ENCODE peak calls at places on chromosomes 6 and 20, in six cellular contexts. One of them, this sample, is unnamed.

GRCh38 chr6:55445648-55446204 is 118.5 kb downstream of the GFRAL start:
- DNase-seq in breast epithelium: no peak
- DNase-seq in thoracic aorta: no peak
- DNase-seq in fibroblast of mammary gland: peak; percentile 58
- DNase-seq in prostate gland: no peak
- DNase-seq in LNCaP clone FGC: peak; percentile 11
- DNase-seq in this sample: no peak

GRCh38 chr6:166627875-166628849 is 1.1 kb upstream of the RPS6KA2 start:
- DNase-seq in breast epithelium: peak; percentile 42
- DNase-seq in thoracic aorta: no peak
- DNase-seq in fibroblast of mammary gland: peak; percentile 61
- DNase-seq in prostate gland: peak; percentile 48
- DNase-seq in LNCaP clone FGC: no peak
- DNase-seq in this sample: no peak

GRCh38 chr6:131949909-131950766 is 1.0 kb downstream of the CCN2 start:
- DNase-seq in breast epithelium: peak; percentile 81
- DNase-seq in thoracic aorta: peak; percentile 27
- DNase-seq in fibroblast of mammary gland: peak; percentile 91
- DNase-seq in prostate gland: peak; percentile 72
- DNase-seq in LNCaP clone FGC: peak; percentile 33
- DNase-seq in this sample: peak; percentile 79

GRCh38 chr20:8094415-8094818 is 37.6 kb upstream of the PLCB1 start:
- DNase-seq in breast epithelium: peak; percentile 84
- DNase-seq in thoracic aorta: peak; percentile 38
- DNase-seq in fibroblast of mammary gland: peak; percentile 78
- DNase-seq in prostate gland: peak; percentile 96
- DNase-seq in LNCaP clone FGC: peak; percentile 99
- DNase-seq in this sample: no peak

GRCh38 chr6:105400501-105400900 is 2.4 kb downstream of the PREP start:
- DNase-seq in breast epithelium: no peak
- DNase-seq in thoracic aorta: no peak
- DNase-seq in fibroblast of mammary gland: peak; percentile 16
- DNase-seq in prostate gland: no peak
- DNase-seq in LNCaP clone FGC: no peak
- DNase-seq in this sample: no peak

GRCh38 chr6:69719602-69720193 is 77.1 kb downstream of the LMBRD1 start:
- DNase-seq in breast epithelium: no peak
- DNase-seq in thoracic aorta: no peak
- DNase-seq in fibroblast of mammary gland: peak; percentile 42
- DNase-seq in prostate gland: no peak
- DNase-seq in LNCaP clone FGC: peak; percentile 10
- DNase-seq in this sample: no peak

GRCh38 chr20:54146672-54147071 is 27.1 kb downstream of the CYP24A1 start:
- DNase-seq in breast epithelium: no peak
- DNase-seq in thoracic aorta: no peak
- DNase-seq in fibroblast of mammary gland: no peak
- DNase-seq in prostate gland: no peak
- DNase-seq in LNCaP clone FGC: no peak
- DNase-seq in this sample: no peak

GRCh38 chr6:39508513-39508912 is 186.0 kb upstream of the KCNK16 start:
- DNase-seq in breast epithelium: no peak
- DNase-seq in thoracic aorta: no peak
- DNase-seq in fibroblast of mammary gland: no peak
- DNase-seq in prostate gland: no peak
- DNase-seq in LNCaP clone FGC: no peak
- DNase-seq in this sample: no peak

GRCh38 chr6:136174510-136174909 is 75.6 kb downstream of the MTFR2 start:
- DNase-seq in breast epithelium: no peak
- DNase-seq in thoracic aorta: no peak
- DNase-seq in fibroblast of mammary gland: no peak
- DNase-seq in prostate gland: no peak
- DNase-seq in LNCaP clone FGC: no peak
- DNase-seq in this sample: no peak

GRCh38 chr20:57329608-57330221 is at the start of gene SPO11:
- DNase-seq in breast epithelium: no peak
- DNase-seq in thoracic aorta: no peak
- DNase-seq in fibroblast of mammary gland: no peak
- DNase-seq in prostate gland: no peak
- DNase-seq in LNCaP clone FGC: no peak
- DNase-seq in this sample: no peak

GRCh38 chr6:86856937-86857563 is 80.3 kb upstream of the HTR1E start:
- DNase-seq in breast epithelium: no peak
- DNase-seq in thoracic aorta: no peak
- DNase-seq in fibroblast of mammary gland: peak; percentile 39
- DNase-seq in prostate gland: peak; percentile 37
- DNase-seq in LNCaP clone FGC: peak; percentile 7
- DNase-seq in this sample: no peak

GRCh38 chr6:56803594-56803993 is 151.3 kb upstream of the BEND6 start:
- DNase-seq in breast epithelium: no peak
- DNase-seq in thoracic aorta: no peak
- DNase-seq in fibroblast of mammary gland: peak; percentile 75
- DNase-seq in prostate gland: no peak
- DNase-seq in LNCaP clone FGC: no peak
- DNase-seq in this sample: no peak

GRCh38 chr20:31602779-31603441 is 2.2 kb upstream of the ID1 start:
- DNase-seq in breast epithelium: no peak
- DNase-seq in thoracic aorta: no peak
- DNase-seq in fibroblast of mammary gland: peak; percentile 82
- DNase-seq in prostate gland: no peak
- DNase-seq in LNCaP clone FGC: no peak
- DNase-seq in this sample: no peak

GRCh38 chr6:79605061-79605460 is 26.1 kb upstream of the SH3BGRL2 start:
- DNase-seq in breast epithelium: no peak
- DNase-seq in thoracic aorta: no peak
- DNase-seq in fibroblast of mammary gland: peak; percentile 37
- DNase-seq in prostate gland: no peak
- DNase-seq in LNCaP clone FGC: no peak
- DNase-seq in this sample: no peak

GRCh38 chr6:111566873-111567517 is 38.7 kb downstream of the TRAF3IP2 start:
- DNase-seq in breast epithelium: peak; percentile 43
- DNase-seq in thoracic aorta: no peak
- DNase-seq in fibroblast of mammary gland: no peak
- DNase-seq in prostate gland: no peak
- DNase-seq in LNCaP clone FGC: no peak
- DNase-seq in this sample: no peak

GRCh38 chr6:75098709-75099108 is 107.1 kb downstream of the COL12A1 start:
- DNase-seq in breast epithelium: peak; percentile 27
- DNase-seq in thoracic aorta: peak; percentile 28
- DNase-seq in fibroblast of mammary gland: peak; percentile 99
- DNase-seq in prostate gland: no peak
- DNase-seq in LNCaP clone FGC: no peak
- DNase-seq in this sample: peak; percentile 86

GRCh38 chr6:170523256-170524187 is 29.6 kb downstream of the PSMB1 start:
- DNase-seq in breast epithelium: no peak
- DNase-seq in thoracic aorta: no peak
- DNase-seq in fibroblast of mammary gland: no peak
- DNase-seq in prostate gland: no peak
- DNase-seq in LNCaP clone FGC: no peak
- DNase-seq in this sample: no peak

GRCh38 chr6:80605165-80605989 is 498.9 kb downstream of the BCKDHB start:
- DNase-seq in breast epithelium: no peak
- DNase-seq in thoracic aorta: no peak
- DNase-seq in fibroblast of mammary gland: peak; percentile 76
- DNase-seq in prostate gland: no peak
- DNase-seq in LNCaP clone FGC: peak; percentile 1
- DNase-seq in this sample: no peak

GRCh38 chr20:3714092-3714491 is 1.7 kb upstream of the SIGLEC1 start:
- DNase-seq in breast epithelium: no peak
- DNase-seq in thoracic aorta: no peak
- DNase-seq in fibroblast of mammary gland: no peak
- DNase-seq in prostate gland: no peak
- DNase-seq in LNCaP clone FGC: no peak
- DNase-seq in this sample: no peak

GRCh38 chr20:3720068-3720467 is 7.7 kb upstream of the SIGLEC1 start:
- DNase-seq in breast epithelium: no peak
- DNase-seq in thoracic aorta: no peak
- DNase-seq in fibroblast of mammary gland: no peak
- DNase-seq in prostate gland: no peak
- DNase-seq in LNCaP clone FGC: no peak
- DNase-seq in this sample: no peak

GRCh38 chr20:3712279-3712873 is at the start of gene SIGLEC1:
- DNase-seq in breast epithelium: no peak
- DNase-seq in thoracic aorta: no peak
- DNase-seq in fibroblast of mammary gland: no peak
- DNase-seq in prostate gland: no peak
- DNase-seq in LNCaP clone FGC: no peak
- DNase-seq in this sample: no peak

GRCh38 chr20:3719046-3719445 is 6.6 kb upstream of the SIGLEC1 start:
- DNase-seq in breast epithelium: no peak
- DNase-seq in thoracic aorta: no peak
- DNase-seq in fibroblast of mammary gland: no peak
- DNase-seq in prostate gland: no peak
- DNase-seq in LNCaP clone FGC: no peak
- DNase-seq in this sample: no peak

DNA sequence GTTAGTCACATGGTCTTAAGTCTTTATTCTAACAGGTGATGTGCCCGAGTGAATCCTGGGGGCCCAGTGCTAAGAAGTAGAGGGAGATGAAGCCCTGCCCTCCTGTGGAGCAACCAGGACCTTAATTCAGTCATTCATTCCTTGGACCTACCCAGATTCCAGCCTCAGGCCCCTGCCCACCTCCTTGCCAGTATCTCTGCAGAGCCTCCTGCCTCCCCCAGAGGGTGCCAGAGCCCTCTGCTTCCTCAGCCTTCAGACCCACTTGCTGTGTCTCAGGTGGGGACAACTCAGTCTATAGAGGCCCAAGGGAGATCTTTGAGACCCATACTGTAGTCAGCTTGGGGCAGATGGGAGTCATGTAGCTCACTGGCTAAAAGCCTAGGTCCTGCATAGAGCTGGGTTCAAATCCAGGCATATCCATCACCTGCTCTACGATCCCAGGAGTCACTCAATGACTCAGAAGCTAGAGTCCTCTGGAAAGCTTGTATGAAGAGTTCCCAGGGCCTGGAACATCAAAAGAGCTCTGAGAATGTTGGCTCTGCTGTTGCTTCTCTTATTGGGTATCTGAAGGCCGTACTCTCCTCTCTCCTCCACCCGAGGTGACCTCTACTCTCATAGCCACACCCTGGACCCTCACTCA is 3.9 kb upstream of the SIGLEC1 start:
- DNase-seq in breast epithelium: no peak
- DNase-seq in thoracic aorta: no peak
- DNase-seq in fibroblast of mammary gland: peak; percentile 49
- DNase-seq in prostate gland: no peak
- DNase-seq in LNCaP clone FGC: no peak
- DNase-seq in this sample: no peak
- TF ChIP-seq CTCF in breast epithelium: peak; percentile 22
- TF ChIP-seq CTCF in thoracic aorta: peak; percentile 27
- TF ChIP-seq CTCF in fibroblast of mammary gland: peak; percentile 75
- TF ChIP-seq CTCF in prostate gland: peak; percentile 44
- TF ChIP-seq CTCF in LNCaP clone FGC: peak; percentile 58
- TF ChIP-seq CTCF in this sample: peak; percentile 86

GRCh38 chr6:36599791-36600209 is 5.6 kb downstream of the SRSF3 start:
- DNase-seq in breast epithelium: peak; percentile 40
- DNase-seq in thoracic aorta: no peak
- DNase-seq in fibroblast of mammary gland: peak; percentile 81
- DNase-seq in prostate gland: no peak
- DNase-seq in LNCaP clone FGC: no peak
- DNase-seq in this sample: no peak

GRCh38 chr6:36596359-36596758 is 2.2 kb downstream of the SRSF3 start:
- DNase-seq in breast epithelium: no peak
- DNase-seq in thoracic aorta: no peak
- DNase-seq in fibroblast of mammary gland: peak; percentile 42
- DNase-seq in prostate gland: no peak
- DNase-seq in LNCaP clone FGC: no peak
- DNase-seq in this sample: no peak

GRCh38 chr6:36597775-36598174 is 3.6 kb downstream of the SRSF3 start:
- DNase-seq in breast epithelium: no peak
- DNase-seq in thoracic aorta: no peak
- DNase-seq in fibroblast of mammary gland: no peak
- DNase-seq in prostate gland: no peak
- DNase-seq in LNCaP clone FGC: no peak
- DNase-seq in this sample: no peak

GRCh38 chr6:36598739-36599318 is 4.7 kb downstream of the SRSF3 start:
- DNase-seq in breast epithelium: no peak
- DNase-seq in thoracic aorta: no peak
- DNase-seq in fibroblast of mammary gland: no peak
- DNase-seq in prostate gland: no peak
- DNase-seq in LNCaP clone FGC: no peak
- DNase-seq in this sample: no peak

GRCh38 chr6:36598326-36598725 is 4.2 kb downstream of the SRSF3 start:
- DNase-seq in breast epithelium: no peak
- DNase-seq in thoracic aorta: no peak
- DNase-seq in fibroblast of mammary gland: no peak
- DNase-seq in prostate gland: no peak
- DNase-seq in LNCaP clone FGC: no peak
- DNase-seq in this sample: no peak
- H3K4me3 ChIP-seq in breast epithelium: peak overlapping the region; percentile 73
- H3K4me3 ChIP-seq in thoracic aorta: peak overlapping the region; percentile 98
- H3K4me3 ChIP-seq in fibroblast of mammary gland: peak overlapping the region; percentile 100
- H3K4me3 ChIP-seq in prostate gland: peak overlapping the region; percentile 74
- H3K4me3 ChIP-seq in LNCaP clone FGC: peak overlapping the region; percentile 0
- H3K4me3 ChIP-seq in this sample: peak overlapping the region; percentile 70

DNA sequence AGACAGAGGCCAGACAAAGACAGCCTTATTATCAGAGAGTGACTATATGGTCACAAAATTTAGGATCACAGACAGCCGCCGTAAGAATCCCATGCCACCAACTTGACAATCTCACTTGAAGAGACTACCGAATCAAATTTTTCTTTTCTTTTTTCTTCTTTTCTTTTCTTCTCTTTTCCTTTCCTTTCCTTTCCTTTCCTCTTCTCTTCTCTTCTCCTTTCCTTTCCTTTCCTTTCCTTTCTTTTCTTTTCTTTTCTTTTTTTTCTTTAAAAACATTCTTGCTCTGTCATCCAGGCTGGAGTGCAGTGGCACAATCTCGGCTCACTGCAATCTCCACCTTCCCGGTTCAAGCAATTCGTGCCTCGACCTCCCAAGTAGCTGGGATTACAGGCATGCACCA is 1.2 kb upstream of the EPPIN start:
- DNase-seq in breast epithelium: no peak
- DNase-seq in thoracic aorta: no peak
- DNase-seq in fibroblast of mammary gland: no peak
- DNase-seq in prostate gland: no peak
- DNase-seq in LNCaP clone FGC: no peak
- DNase-seq in this sample: no peak
- TF ChIP-seq CTCF in breast epithelium: no peak
- TF ChIP-seq CTCF in thoracic aorta: no peak
- TF ChIP-seq CTCF in fibroblast of mammary gland: no peak
- TF ChIP-seq CTCF in prostate gland: no peak
- TF ChIP-seq CTCF in LNCaP clone FGC: no peak
- TF ChIP-seq CTCF in this sample: no peak

GRCh38 chr20:35091808-35092523 is 641 bp downstream of the TRPC4AP start:
- DNase-seq in breast epithelium: peak; percentile 32
- DNase-seq in thoracic aorta: no peak
- DNase-seq in fibroblast of mammary gland: peak; percentile 41
- DNase-seq in prostate gland: no peak
- DNase-seq in LNCaP clone FGC: no peak
- DNase-seq in this sample: no peak

GRCh38 chr20:35092524-35093244 is at the start of gene TRPC4AP:
- DNase-seq in breast epithelium: peak; percentile 83
- DNase-seq in thoracic aorta: peak; percentile 56
- DNase-seq in fibroblast of mammary gland: peak; percentile 83
- DNase-seq in prostate gland: peak; percentile 81
- DNase-seq in LNCaP clone FGC: no peak
- DNase-seq in this sample: no peak

GRCh38 chr20:35088231-35088794 is 4.3 kb downstream of the TRPC4AP start:
- DNase-seq in breast epithelium: no peak
- DNase-seq in thoracic aorta: no peak
- DNase-seq in fibroblast of mammary gland: no peak
- DNase-seq in prostate gland: no peak
- DNase-seq in LNCaP clone FGC: no peak
- DNase-seq in this sample: no peak

GRCh38 chr20:35093245-35093884 is 758 bp upstream of the TRPC4AP start:
- DNase-seq in breast epithelium: no peak
- DNase-seq in thoracic aorta: no peak
- DNase-seq in fibroblast of mammary gland: peak; percentile 80
- DNase-seq in prostate gland: no peak
- DNase-seq in LNCaP clone FGC: no peak
- DNase-seq in this sample: peak; percentile 36
- H3K4me3 ChIP-seq in breast epithelium: peak overlapping the region; percentile 82
- H3K4me3 ChIP-seq in thoracic aorta: peak overlapping the region; percentile 90
- H3K4me3 ChIP-seq in fibroblast of mammary gland: no peak overlapping the region
- H3K4me3 ChIP-seq in prostate gland: no peak overlapping the region
- H3K4me3 ChIP-seq in LNCaP clone FGC: no peak overlapping the region
- H3K4me3 ChIP-seq in this sample: peak overlapping the region; percentile 40

This sample was measured in AG04449.